ENCODE peak calls at places on chromosomes 6 and 20, in five cellular contexts. B is A549, I is K562, T is GM12878, G is HepG2. P is an unnamed sample.

GRCh38 chr6:33702345-33702977 is 9.0 kb downstream of the UQCC2 start:
- DNase-seq in B (peak), I (peak), G (peak), T (no peak), P (no peak)

GRCh38 chr20:48026981-48027592 is 241.8 kb upstream of the SULF2 start:
- DNase-seq in I (no peak), T (no peak), B (no peak), G (no peak), P (no peak)

GRCh38 chr6:30112402-30113376 is at the start of gene TRIM31:
- DNase-seq in G (peak), T (peak), B (peak), I (no peak), P (no peak)

GRCh38 chr6:136524339-136524935 is 25.8 kb downstream of the MAP7 start:
- DNase-seq in T (no peak), B (peak), I (no peak), G (no peak), P (no peak)

GRCh38 chr6:169880516-169880915 is 129.1 kb downstream of the ERMARD start:
- DNase-seq in I (no peak), G (no peak), T (no peak), B (no peak), P (no peak)

GRCh38 chr6:159701413-159701999 is 8.5 kb upstream of the SOD2 start:
- DNase-seq in G (peak), B (peak), T (no peak), I (no peak), P (no peak)

GRCh38 chr6:134299236-134299635 is 18.7 kb downstream of the SGK1 start:
- DNase-seq in I (no peak), G (peak), B (peak), T (no peak), P (no peak)

GRCh38 chr20:10696650-10697049 is 22.9 kb upstream of the JAG1 start:
- DNase-seq in B (no peak), G (peak), I (peak), T (no peak), P (peak)

GRCh38 chr6:19052219-19052618 is 665.1 kb downstream of the RNF144B start:
- DNase-seq in I (no peak), B (no peak), T (no peak), G (no peak), P (no peak)

GRCh38 chr6:50889492-50889891 is 70.8 kb downstream of the TFAP2B start:
- DNase-seq in G (no peak), T (no peak), I (no peak), B (no peak), P (no peak)

GRCh38 chr20:44117296-44118184 is 69.4 kb downstream of the JPH2 start:
- DNase-seq in I (no peak), B (no peak), G (no peak), T (no peak), P (no peak)

GRCh38 chr6:89026151-89026550 is 54.4 kb upstream of the PNRC1 start:
- DNase-seq in B (no peak), I (no peak), G (no peak), T (no peak), P (no peak)

GRCh38 chr6:161444464-161444863 is 170.6 kb upstream of the AGPAT4 start:
- DNase-seq in I (peak), B (no peak), G (no peak), T (no peak), P (no peak)

GRCh38 chr20:62786100-62786499 is 10.2 kb upstream of the MRGBP start:
- DNase-seq in I (no peak), G (no peak), T (no peak), B (no peak), P (no peak)

GRCh38 chr6:15755555-15755954 is 92.7 kb upstream of the DTNBP1 start:
- DNase-seq in B (no peak), I (no peak), G (no peak), T (no peak), P (no peak)

GRCh38 chr6:132202569-132202968 is 198.7 kb downstream of the MOXD1 start:
- DNase-seq in T (no peak), G (no peak), I (no peak), B (no peak), P (no peak)

GRCh38 chr20:25039697-25040437 is 18.1 kb downstream of the ACSS1 start:
- DNase-seq in I (no peak), T (no peak), B (no peak), G (no peak), P (no peak)

GRCh38 chr20:2771631-2772080 is 28.8 kb downstream of the CPXM1 start:
- DNase-seq in I (no peak), B (no peak), T (no peak), G (peak), P (no peak)

GRCh38 chr6:126650931-126651330 is 311.0 kb downstream of the CENPW start:
- DNase-seq in G (no peak), I (no peak), T (no peak), B (no peak), P (no peak)

GRCh38 chr20:2624190-2624589 is 28.2 kb upstream of the NOP56 start:
- DNase-seq in T (no peak), B (no peak), G (no peak), I (no peak), P (no peak)

GRCh38 chr6:136666041-136666440 is 115.8 kb upstream of the MAP7 start:
- DNase-seq in G (no peak), I (no peak), T (no peak), B (no peak), P (no peak)

GRCh38 chr20:11687546-11688292 is 230.0 kb upstream of the BTBD3 start:
- DNase-seq in I (no peak), T (no peak), B (peak), G (peak), P (no peak)

GRCh38 chr20:31691646-31692275 is 30.9 kb downstream of the BCL2L1 start:
- DNase-seq in I (no peak), B (no peak), G (no peak), T (no peak), P (no peak)

GRCh38 chr6:38213275-38213674 is 393.7 kb downstream of the ZFAND3 start:
- DNase-seq in B (no peak), T (no peak), I (no peak), G (no peak), P (no peak)

GRCh38 chr6:116557863-116558262 is 4.3 kb downstream of the CALHM4 start:
- DNase-seq in G (peak), T (no peak), B (peak), I (no peak), P (no peak)

GRCh38 chr6:82484001-82484400 is 120.4 kb downstream of the TPBG start:
- DNase-seq in I (no peak), T (no peak), B (no peak), G (no peak), P (no peak)

GRCh38 chr20:6920991-6921613 is 153.6 kb downstream of the BMP2 start:
- DNase-seq in T (no peak), B (no peak), I (no peak), G (no peak), P (no peak)

GRCh38 chr20:6919792-6920468 is 152.4 kb downstream of the BMP2 start:
- DNase-seq in I (no peak), G (no peak), T (no peak), B (no peak), P (no peak)

GRCh38 chr20:6921717-6922386 is 154.4 kb downstream of the BMP2 start:
- DNase-seq in B (no peak), G (no peak), I (no peak), T (no peak), P (no peak)

GRCh38 chr20:6916938-6917337 is 149.5 kb downstream of the BMP2 start:
- DNase-seq in B (no peak), I (no peak), G (no peak), T (no peak), P (no peak)
- TF ChIP-seq HDAC2 in B (no peak), I (no peak), G (no peak), T (no peak), P (no peak)

DNA sequence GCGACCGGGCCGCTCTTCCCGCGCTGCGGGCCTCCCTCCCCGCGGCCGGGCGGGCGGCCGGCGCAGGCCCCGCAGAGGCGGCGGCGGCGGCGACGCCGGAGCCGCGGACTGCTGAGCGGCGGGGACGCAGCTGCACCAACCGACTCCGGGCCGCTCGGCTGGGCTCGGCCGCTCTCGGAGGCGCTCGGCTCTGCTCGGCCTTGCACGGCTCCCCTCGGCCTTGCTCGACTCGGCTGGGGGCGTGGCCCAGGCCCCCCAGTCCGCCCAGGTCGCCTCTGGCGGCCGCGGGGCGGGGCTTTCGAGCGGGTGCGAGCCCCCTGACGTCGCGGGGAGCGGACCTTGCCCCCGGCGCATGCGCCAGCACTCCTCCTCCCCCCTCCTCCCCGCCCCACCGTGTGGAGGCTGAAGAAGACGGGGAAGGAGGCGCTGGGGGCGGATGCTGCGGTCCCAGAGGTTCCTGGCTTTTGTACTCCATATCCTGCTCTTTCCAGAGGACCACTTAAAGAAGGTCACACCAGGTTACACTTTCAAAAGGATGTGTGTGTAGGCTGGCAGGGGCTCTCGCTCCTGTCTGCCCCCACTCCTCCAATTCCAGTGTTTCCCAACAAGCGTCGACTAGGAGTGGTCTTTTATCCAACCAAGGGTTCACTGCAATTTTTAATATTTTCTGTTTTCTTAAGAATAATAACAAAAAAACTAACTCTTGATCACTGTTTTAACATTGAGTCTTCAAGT is at the start of gene ZHX3:
- DNase-seq in B (peak), G (peak), I (peak), T (peak), P (peak)
- TF ChIP-seq POLR2A in B (peak), G (no peak), I (no peak), T (peak), P (no peak)

GRCh38 chr6:22334778-22335177 is 37.9 kb upstream of the PRL start:
- DNase-seq in T (no peak), B (no peak), G (no peak), I (no peak), P (no peak)

GRCh38 chr6:22333802-22334201 is 37.0 kb upstream of the PRL start:
- DNase-seq in G (no peak), I (no peak), T (no peak), B (no peak), P (no peak)

GRCh38 chr6:22332216-22332615 is 35.4 kb upstream of the PRL start:
- DNase-seq in G (no peak), I (no peak), B (no peak), T (no peak), P (no peak)

GRCh38 chr6:22330941-22331340 is 34.1 kb upstream of the PRL start:
- DNase-seq in T (no peak), B (no peak), I (no peak), G (no peak), P (no peak)

GRCh38 chr6:22332726-22333125 is 35.9 kb upstream of the PRL start:
- DNase-seq in T (no peak), B (no peak), G (no peak), I (no peak), P (no peak)
- TF ChIP-seq CHD2 in T (no peak), B (no peak), G (no peak), I (no peak), P (no peak)

DNA sequence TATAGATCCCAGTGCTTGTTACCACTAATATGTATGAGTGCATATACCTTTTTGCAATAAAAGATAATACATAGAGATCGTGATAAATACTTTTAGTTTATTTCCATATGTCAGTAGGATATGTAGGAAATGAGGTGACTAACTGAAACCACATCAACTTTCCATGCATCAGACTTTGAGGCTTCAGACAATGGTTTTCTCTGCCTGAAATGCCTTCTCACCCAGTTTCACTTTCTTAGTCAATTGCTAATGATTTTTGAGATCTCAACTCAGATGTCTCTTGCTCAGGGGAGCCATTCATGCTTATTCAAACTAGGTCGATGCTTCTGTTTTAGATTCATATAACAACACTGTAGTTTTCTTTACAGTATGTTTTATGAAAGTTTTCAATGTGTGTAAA is 626.6 kb upstream of the ADGRB3 start:
- DNase-seq in G (no peak), I (no peak), T (peak), B (no peak), P (no peak)
- TF ChIP-seq HDAC2 in G (no peak), I (no peak), T (no peak), B (no peak), P (no peak)

GRCh38 chr6:31825553-31825952 is 2.0 kb upstream of the HSPA1B start:
- DNase-seq in I (no peak), B (no peak), T (no peak), G (no peak), P (no peak)

GRCh38 chr6:31829633-31830492 is 2.3 kb downstream of the HSPA1B start:
- DNase-seq in I (no peak), T (no peak), B (peak), G (no peak), P (no peak)

GRCh38 chr6:31831350-31832215 is 4.0 kb downstream of the HSPA1B start:
- DNase-seq in I (no peak), T (no peak), B (no peak), G (no peak), P (no peak)

GRCh38 chr6:31826793-31827285 is 699 bp upstream of the HSPA1B start:
- DNase-seq in I (peak), B (peak), G (no peak), T (no peak), P (no peak)

GRCh38 chr6:31827286-31828079 is at the start of gene HSPA1B:
- DNase-seq in T (peak), G (peak), B (peak), I (peak), P (peak)
- TF ChIP-seq POLR2A in T (peak), G (peak), B (peak), I (peak), P (peak)

GRCh38 chr20:23257848-23258746 is 92.5 kb upstream of the NXT1 start:
- DNase-seq in T (no peak), I (no peak), G (no peak), B (no peak), P (no peak)
- TF ChIP-seq CHD2 in T (no peak), I (no peak), G (no peak), B (no peak), P (no peak)

GRCh38 chr6:93293399-93294271 is 125.7 kb downstream of the EPHA7 start:
- DNase-seq in I (no peak), B (no peak), G (no peak), T (no peak), P (no peak)

GRCh38 chr6:93300661-93301060 is 118.7 kb downstream of the EPHA7 start:
- DNase-seq in G (no peak), B (no peak), T (no peak), I (no peak), P (no peak)

GRCh38 chr6:93299622-93300021 is 119.7 kb downstream of the EPHA7 start:
- DNase-seq in G (no peak), B (no peak), T (no peak), I (no peak), P (no peak)

GRCh38 chr6:93295631-93296030 is 123.7 kb downstream of the EPHA7 start:
- DNase-seq in B (no peak), T (no peak), G (no peak), I (no peak), P (no peak)

DNA sequence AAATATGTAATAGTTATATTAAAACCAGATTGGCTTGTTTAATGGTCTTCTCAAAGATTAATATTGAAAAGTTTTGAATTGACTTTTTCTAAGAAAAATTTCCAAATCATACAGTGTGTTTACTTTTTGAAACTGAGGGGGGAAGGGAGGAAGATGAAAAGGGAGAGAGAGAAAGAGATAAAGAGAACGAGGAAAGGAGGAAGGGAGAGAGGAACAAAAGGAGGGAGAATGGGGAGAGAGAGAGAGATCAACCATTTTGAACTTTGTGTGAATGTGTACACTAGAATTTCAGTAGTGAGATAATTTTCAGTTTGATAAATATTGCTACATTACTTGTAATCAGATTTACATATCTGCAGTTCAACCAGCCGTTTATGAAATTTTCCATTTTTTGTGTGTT is 124.5 kb downstream of the EPHA7 start:
- DNase-seq in I (no peak), B (no peak), T (no peak), G (no peak), P (no peak)
- TF ChIP-seq HDAC2 in I (no peak), B (no peak), T (no peak), G (no peak), P (no peak)

GRCh38 chr20:22579119-22579427 is 5.3 kb downstream of the FOXA2 start:
- DNase-seq in T (no peak), G (no peak), I (no peak), B (no peak), P (no peak)

GRCh38 chr20:22576733-22577514 is 7.4 kb downstream of the FOXA2 start:
- DNase-seq in I (no peak), G (peak), B (no peak), T (no peak), P (no peak)

GRCh38 chr20:22578221-22579118 is 5.9 kb downstream of the FOXA2 start:
- DNase-seq in I (no peak), G (peak), B (peak), T (no peak), P (no peak)

GRCh38 chr20:22576273-22576672 is 8.1 kb downstream of the FOXA2 start:
- DNase-seq in G (peak), B (no peak), T (no peak), I (no peak), P (no peak)

GRCh38 chr20:22577515-22578220 is 6.7 kb downstream of the FOXA2 start:
- DNase-seq in G (peak), T (no peak), B (no peak), I (no peak), P (no peak)
- TF ChIP-seq POLR2A in G (peak), T (no peak), B (no peak), I (no peak), P (no peak)

GRCh38 chr20:15930324-15931305 is 642.6 kb downstream of the KIF16B start:
- DNase-seq in G (peak), B (peak), T (no peak), I (no peak), P (no peak)
- TF ChIP-seq CHD2 in G (no peak), B (no peak), T (no peak), I (no peak), P (no peak)

DNA sequence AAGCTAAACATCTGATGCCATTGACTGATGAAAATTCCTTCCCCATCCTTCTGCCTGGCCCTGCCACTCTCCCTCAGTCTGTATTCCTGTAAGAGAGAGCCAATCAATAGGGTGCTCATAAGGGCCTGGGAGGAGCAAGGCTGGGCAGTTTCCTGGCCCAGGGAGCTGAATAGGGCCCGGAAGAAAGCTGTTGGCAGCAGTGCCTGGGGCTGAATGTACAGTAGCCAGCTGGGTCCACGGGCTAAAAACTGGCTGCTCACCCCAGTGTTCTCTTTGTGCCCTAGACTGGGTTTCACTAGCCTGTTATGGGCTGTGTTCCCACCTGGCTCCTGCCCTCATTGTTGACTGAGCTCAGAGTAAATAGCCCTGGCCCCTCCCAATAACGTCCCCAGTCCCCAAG is 1.7 kb upstream of the WFDC2 start:
- DNase-seq in B (no peak), G (no peak), T (no peak), I (no peak), P (no peak)
- TF ChIP-seq HDAC2 in B (no peak), G (no peak), T (no peak), I (no peak), P (no peak)